ENCODE peak calls at places on chromosome 4, in five cellular contexts. K is Caco-2, L is ascending aorta, V is NCI-H1694, Z is mesothelial cell of epicardium. O is an unnamed sample.
A peak's percentile ranks its signal among the peaks of the same experiment; 100 is the strongest.

GRCh38 chr4:86856896-86857295 is 7.7 kb upstream of the SLC10A6 start:
- DNase-seq in Z (no peak), V (no peak), L (no peak), K (no peak), O (no peak)

GRCh38 chr4:79563218-79563617 is 155.2 kb upstream of the GK2 start:
- DNase-seq in L (no peak), V (no peak), K (no peak), Z (no peak), O (no peak)

GRCh38 chr4:55554453-55555030 is 7.8 kb upstream of the CLOCK start:
- DNase-seq in Z (no peak), K (no peak), L (no peak), V (no peak), O (no peak)

GRCh38 chr4:183747931-183748664 is 89.0 kb downstream of the TRAPPC11 start:
- DNase-seq in L (no peak), Z (no peak), K (no peak), V (peak; percentile 46), O (no peak)

GRCh38 chr4:187236491-187236890 is 512.8 kb upstream of the FAT1 start:
- DNase-seq in Z (no peak), V (no peak), L (no peak), K (no peak), O (no peak)

GRCh38 chr4:158964728-158965124 is 138.2 kb upstream of the RAPGEF2 start:
- DNase-seq in K (no peak), V (no peak), L (no peak), Z (no peak), O (no peak)

GRCh38 chr4:159150838-159151390 is 48.0 kb downstream of the RAPGEF2 start:
- DNase-seq in Z (no peak), L (no peak), K (no peak), V (no peak), O (no peak)

GRCh38 chr4:8201341-8201781 is 2.3 kb downstream of the SH3TC1 start:
- DNase-seq in V (no peak), Z (no peak), K (no peak), L (no peak), O (no peak)

O was measured in suprapubic skin.